ENCODE peak calls at places on chromosomes 6 and 20, in four cellular contexts. F is neural crest cell, P is H9, C is sigmoid colon. Q is an unnamed sample.

GRCh38 chr6:17525637-17526036 is 74.5 kb upstream of the FAM8A1 start:
- DNase-seq in F (no peak), P (no peak), C (no peak), Q (no peak)

GRCh38 chr6:15901141-15902115 is 227.5 kb upstream of the MYLIP start:
- DNase-seq in F (no peak), P (no peak), C (no peak), Q (no peak)

GRCh38 chr6:30802731-30803130 is 58.4 kb upstream of the IER3 start:
- DNase-seq in F (no peak), P (no peak), C (no peak), Q (no peak)

GRCh38 chr20:542777-543368 is 717 bp downstream of the CSNK2A1 start:
- DNase-seq in F (no peak), P (no peak), C (no peak), Q (peak)

GRCh38 chr20:856361-856775 is 22.9 kb downstream of the FAM110A start:
- DNase-seq in F (no peak), P (no peak), C (no peak), Q (no peak)

GRCh38 chr6:163146036-163146435 is 268.5 kb upstream of the QKI start:
- DNase-seq in F (no peak), P (no peak), C (no peak), Q (no peak)

GRCh38 chr6:160226118-160226541 is 32.5 kb downstream of the SLC22A2 start:
- DNase-seq in F (no peak), P (no peak), C (no peak), Q (no peak)

GRCh38 chr6:5497896-5498578 is 236.7 kb downstream of the FARS2 start:
- DNase-seq in F (no peak), P (no peak), C (no peak), Q (no peak)

GRCh38 chr6:164897523-164898094 is 411.8 kb downstream of the C6orf118 start:
- DNase-seq in F (no peak), P (no peak), C (no peak), Q (no peak)

GRCh38 chr6:26536571-26537159 is 1.5 kb upstream of the HMGN4 start:
- DNase-seq in F (no peak), P (peak), C (peak), Q (no peak)

GRCh38 chr6:3226422-3227362 is 761 bp downstream of the TUBB2B start:
- DNase-seq in F (peak), P (no peak), C (no peak), Q (peak)

GRCh38 chr6:100466410-100467143 is 1.9 kb upstream of the SIM1 start:
- DNase-seq in F (no peak), P (peak), C (no peak), Q (no peak)

GRCh38 chr6:34243131-34243771 is 5.6 kb downstream of the SMIM29 start:
- DNase-seq in F (no peak), P (no peak), C (peak), Q (no peak)

GRCh38 chr6:75437451-75438185 is 56.0 kb downstream of the FILIP1 start:
- DNase-seq in F (no peak), P (no peak), C (no peak), Q (no peak)

GRCh38 chr20:24722586-24722985 is 226.5 kb upstream of the CST7 start:
- DNase-seq in F (no peak), P (no peak), C (no peak), Q (no peak)

DNA sequence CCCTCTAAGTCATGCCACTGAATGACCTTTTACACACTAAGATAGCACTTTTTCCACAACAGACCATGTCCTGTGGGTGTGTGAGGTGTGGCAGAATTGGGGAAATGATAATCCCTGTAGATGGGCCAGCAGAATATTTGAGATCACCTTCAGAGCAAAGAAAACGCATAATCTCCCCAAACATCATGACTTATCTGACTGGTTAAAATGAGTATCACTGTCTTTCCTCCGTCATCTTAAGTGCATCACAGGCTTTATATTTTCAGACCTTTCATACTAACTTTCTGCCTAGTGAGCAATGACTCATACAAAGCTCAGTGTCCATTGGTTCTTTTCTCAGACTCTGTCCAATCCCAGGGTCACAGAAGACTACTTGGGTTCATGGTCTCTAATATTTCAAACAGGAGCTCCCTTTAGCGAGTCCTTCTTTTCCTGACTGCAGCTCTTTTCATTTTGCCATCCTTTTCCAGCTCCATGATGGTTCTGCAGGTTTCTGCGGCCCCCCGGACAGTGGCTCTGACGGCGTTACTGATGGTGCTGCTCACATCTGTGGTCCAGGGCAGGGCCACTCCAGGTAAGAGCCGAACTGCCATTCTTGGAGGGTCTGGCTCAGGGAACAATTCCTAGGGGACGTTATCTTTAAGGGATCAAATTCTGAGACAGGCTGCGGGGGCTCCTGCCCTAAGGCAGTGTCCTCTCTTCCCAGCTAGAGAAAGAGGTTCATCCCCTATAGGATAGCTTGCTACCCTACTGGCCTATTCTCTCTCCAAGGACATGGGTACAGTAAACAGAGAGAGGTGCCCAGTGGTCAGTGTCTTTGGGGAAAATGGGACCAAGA is at the start of gene HLA-DPB1:
- DNase-seq in F (no peak), P (no peak), C (no peak), Q (no peak)
- TF ChIP-seq CTCF in F (no peak), P (no peak), C (no peak), Q (no peak)

GRCh38 chr6:39307462-39307861 is 6.8 kb downstream of the KCNK17 start:
- DNase-seq in F (no peak), P (no peak), C (no peak), Q (no peak)

GRCh38 chr6:39313526-39314272 is 520 bp downstream of the KCNK17 start:
- DNase-seq in F (peak), P (peak), C (no peak), Q (peak)

GRCh38 chr6:39312912-39313525 is 1.2 kb downstream of the KCNK17 start:
- DNase-seq in F (no peak), P (peak), C (no peak), Q (no peak)

GRCh38 chr6:39310542-39310941 is 3.7 kb downstream of the KCNK17 start:
- DNase-seq in F (no peak), P (no peak), C (no peak), Q (no peak)

DNA sequence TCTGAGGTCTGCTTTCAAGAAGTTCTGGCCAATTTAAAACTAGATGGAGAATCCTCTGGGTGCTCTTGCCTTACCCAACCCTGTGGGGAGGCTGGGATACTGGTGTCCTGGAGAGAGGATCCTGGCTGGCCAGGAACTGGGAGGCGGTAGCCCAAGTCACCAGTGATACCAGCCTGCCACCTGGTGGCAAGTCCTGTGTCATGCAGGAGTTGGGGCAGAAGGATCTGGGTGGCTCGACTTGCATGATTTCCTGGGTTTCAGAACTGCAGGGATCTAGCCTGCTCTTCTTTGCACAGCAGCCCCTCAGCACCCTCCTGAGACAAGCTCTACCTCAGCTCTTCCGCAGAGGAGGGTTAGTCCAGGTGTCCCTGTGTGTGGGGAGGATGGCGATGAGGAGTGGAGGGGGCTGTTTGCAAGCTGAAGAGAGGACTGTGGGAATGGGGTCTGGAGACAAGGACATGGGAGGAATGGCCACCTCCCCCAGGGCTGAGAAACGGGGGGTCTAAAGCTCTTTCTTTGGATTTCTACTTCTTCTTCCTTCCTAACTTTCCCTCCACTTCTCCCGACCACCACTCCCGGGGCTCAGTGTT is 4.2 kb downstream of the KCNK17 start:
- DNase-seq in F (peak), P (peak), C (peak), Q (peak)
- TF ChIP-seq CTCF in F (peak), P (peak), C (peak), Q (peak)

GRCh38 chr20:44790994-44791393 is 19.4 kb downstream of the RIMS4 start:
- DNase-seq in F (no peak), P (no peak), C (no peak), Q (no peak)
- TF ChIP-seq CTCF in F (no peak), P (no peak), C (no peak), Q (no peak)

DNA sequence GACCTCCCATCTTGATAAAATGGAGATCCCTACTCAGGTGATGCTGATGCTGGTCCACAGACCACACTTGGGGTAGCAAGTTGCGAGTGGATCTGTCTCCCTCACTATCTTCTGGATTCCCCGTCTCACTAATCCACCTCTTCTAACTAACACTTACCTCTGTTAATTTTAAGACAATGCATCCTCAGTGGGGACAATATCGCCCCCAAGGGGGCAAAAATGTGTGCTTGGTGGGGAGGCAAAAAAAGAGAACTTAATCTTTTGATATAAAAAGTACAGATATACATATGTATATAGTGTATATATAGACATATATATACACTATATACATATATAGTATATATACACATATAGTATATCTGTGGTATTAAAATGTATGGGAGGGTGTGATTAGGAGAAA is 4.3 kb downstream of the LRFN2 start:
- DNase-seq in F (no peak), P (no peak), C (no peak), Q (no peak)
- TF ChIP-seq CTCF in F (no peak), P (peak), C (no peak), Q (peak)

GRCh38 chr6:113642714-113643442 is 214.3 kb upstream of the MARCKS start:
- DNase-seq in F (no peak), P (no peak), C (no peak), Q (no peak)
- TF ChIP-seq CTCF in F (no peak), P (no peak), C (no peak), Q (no peak)

GRCh38 chr6:41464019-41464418 is 82.2 kb upstream of the FOXP4 start:
- DNase-seq in F (no peak), P (no peak), C (no peak), Q (no peak)

GRCh38 chr6:41464481-41464880 is 81.7 kb upstream of the FOXP4 start:
- DNase-seq in F (no peak), P (no peak), C (no peak), Q (no peak)

GRCh38 chr6:41460742-41461336 is 85.3 kb upstream of the FOXP4 start:
- DNase-seq in F (no peak), P (no peak), C (no peak), Q (no peak)

GRCh38 chr6:41462033-41462432 is 84.1 kb upstream of the FOXP4 start:
- DNase-seq in F (no peak), P (no peak), C (no peak), Q (no peak)

DNA sequence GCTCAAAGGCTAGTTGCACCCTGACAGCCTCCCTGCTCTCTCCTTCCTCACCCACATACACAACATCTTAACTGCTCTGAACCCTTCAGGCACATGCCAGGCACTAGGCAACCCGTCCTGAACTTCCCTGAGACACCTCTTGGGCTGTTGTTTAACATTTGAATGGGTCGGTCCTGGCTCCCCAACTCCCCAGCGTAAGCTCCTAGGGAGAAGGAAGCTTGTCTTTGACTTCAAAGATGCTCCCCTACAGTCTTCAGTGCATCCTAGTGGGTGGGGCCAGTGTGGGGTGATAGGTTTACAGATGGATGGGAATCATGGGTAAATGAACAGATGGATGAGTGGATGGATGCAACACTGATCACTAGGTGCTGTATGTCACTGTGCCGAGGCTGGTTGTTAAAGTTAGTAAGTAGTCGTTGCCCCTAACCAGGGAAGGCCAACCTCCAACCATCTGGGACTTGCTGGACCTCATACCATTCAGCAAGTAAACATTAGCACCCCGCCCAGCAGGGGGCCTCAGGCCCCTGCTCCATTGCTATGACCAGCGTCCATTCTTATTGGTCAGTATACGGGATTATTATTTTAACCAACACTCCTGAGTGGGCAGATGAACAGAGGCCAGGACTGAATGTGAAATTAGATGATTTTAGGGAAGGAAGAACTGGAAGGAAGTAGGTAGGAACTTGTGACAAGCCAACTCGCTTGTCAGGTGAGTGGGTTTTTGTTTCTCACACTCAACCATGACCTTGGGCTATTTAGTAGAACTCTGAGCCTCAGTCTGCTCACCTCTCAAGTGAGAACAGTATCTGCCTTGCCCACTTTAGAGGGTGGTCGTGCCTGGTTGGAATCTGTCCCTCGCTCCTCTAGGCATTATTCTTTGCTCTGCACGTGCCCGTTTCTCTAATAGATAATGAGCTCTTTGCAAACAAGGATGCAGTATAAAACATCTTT is 82.9 kb upstream of the FOXP4 start:
- DNase-seq in F (peak), P (no peak), C (peak), Q (peak)
- TF ChIP-seq CTCF in F (peak), P (peak), C (peak), Q (peak)

GRCh38 chr6:38452816-38453215 is 186.9 kb downstream of the BTBD9 start:
- DNase-seq in F (no peak), P (no peak), C (no peak), Q (no peak)
- TF ChIP-seq CTCF in F (no peak), P (no peak), C (no peak), Q (no peak)

DNA sequence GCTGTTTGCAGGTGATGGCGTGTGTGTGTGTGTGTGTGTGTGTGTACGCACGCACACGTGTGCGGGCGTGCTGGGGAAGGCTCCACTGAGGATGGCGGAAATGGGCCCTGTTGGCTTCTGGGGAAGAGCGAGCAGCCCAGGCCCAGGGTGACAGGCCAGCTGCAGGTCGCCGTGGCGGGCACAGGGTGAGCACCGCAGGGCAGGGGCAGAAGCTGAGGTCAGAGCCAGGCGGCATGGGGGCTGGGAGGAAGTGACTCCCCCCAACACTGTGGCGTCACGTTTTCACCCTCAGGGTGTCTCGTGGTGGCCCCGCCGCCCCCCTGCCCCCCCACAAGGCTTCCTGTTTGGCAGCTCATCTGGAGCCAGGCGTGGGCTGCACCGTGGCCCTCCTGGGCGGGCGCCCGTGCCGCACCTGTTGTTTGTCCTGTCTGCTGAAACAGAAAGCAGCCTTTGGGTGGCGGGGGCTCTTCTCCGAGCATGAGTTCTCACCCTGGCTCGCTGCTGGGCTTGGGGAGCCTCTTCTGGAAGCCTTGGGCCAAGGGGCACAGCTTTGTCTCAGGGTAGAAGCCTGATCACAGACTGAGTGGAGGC is 7.1 kb downstream of the RBM38 start:
- DNase-seq in F (no peak), P (no peak), C (peak), Q (no peak)
- TF ChIP-seq CTCF in F (no peak), P (no peak), C (no peak), Q (no peak)

Q was measured in nephron progenitor cell.